ENCODE peak calls at places on chromosome X, in ten cellular contexts. W is HL-60; N is brain microvascular endothelial cell; B is OCI-LY7; I is BE2C; F is WTC11; Y is fibroblast of mammary gland; X is GM13977; A is AG09309; V is CD4-positive, alpha-beta T cell. P is an unnamed sample.

GRCh38 chrX:40175416-40176255 is 77.9 kb upstream of the BCOR start:
- DNase-seq in A (no peak), V (peak), N (no peak), X (peak), Y (peak), I (peak), W (peak), F (peak), B (peak), P (peak)

GRCh38 chrX:107826286-107827136 is 845 bp downstream of the MID2 start:
- DNase-seq in B (no peak), Y (peak), X (peak), A (no peak), N (peak), I (peak), V (no peak), F (peak), W (no peak), P (peak)

GRCh38 chrX:39725928-39726619 is 371.7 kb downstream of the BCOR start:
- DNase-seq in W (peak), X (no peak), F (no peak), A (peak), V (no peak), N (peak), Y (peak), B (no peak), I (no peak), P (no peak)

GRCh38 chrX:119236599-119237525 is 777 bp downstream of the PGRMC1 start:
- DNase-seq in B (peak), V (peak), N (peak), X (no peak), A (no peak), F (peak), Y (peak), W (no peak), I (peak), P (no peak)

GRCh38 chrX:49230500-49231232 is 2.5 kb downstream of the CACNA1F start:
- DNase-seq in Y (peak), F (peak), B (no peak), A (no peak), I (no peak), N (no peak), V (peak), W (no peak), X (peak), P (peak)

GRCh38 chrX:18368402-18368801 is 13.9 kb upstream of the SCML2 start:
- DNase-seq in W (no peak), B (no peak), N (no peak), Y (no peak), X (no peak), A (no peak), F (no peak), V (no peak), I (no peak), P (no peak)

GRCh38 chrX:153901753-153902140 is 2.7 kb upstream of the AVPR2 start:
- DNase-seq in N (no peak), W (no peak), I (no peak), X (no peak), A (no peak), F (no peak), Y (no peak), B (no peak), V (no peak), P (no peak)

GRCh38 chrX:40474205-40474626 is 106.6 kb upstream of the ATP6AP2 start:
- DNase-seq in V (no peak), I (peak), Y (no peak), X (no peak), N (no peak), W (no peak), F (peak), A (no peak), B (no peak), P (no peak)

GRCh38 chrX:72255445-72255844 is 16.6 kb upstream of the ERCC6L start:
- DNase-seq in I (no peak), F (peak), N (no peak), Y (no peak), X (no peak), B (no peak), W (no peak), A (no peak), V (no peak), P (no peak)

GRCh38 chrX:44036336-44036735 is 63.1 kb upstream of the NDP start:
- DNase-seq in I (no peak), N (peak), A (no peak), X (no peak), B (no peak), V (no peak), W (no peak), Y (peak), F (no peak), P (no peak)

GRCh38 chrX:112841114-112841819 is 636 bp upstream of the AMOT start:
- DNase-seq in V (peak), B (peak), F (peak), W (peak), Y (peak), X (peak), N (peak), I (peak), A (peak), P (peak)

GRCh38 chrX:7730071-7730470 is 112.9 kb upstream of the VCX start:
- DNase-seq in F (no peak), I (no peak), V (no peak), X (no peak), N (no peak), A (no peak), B (no peak), Y (peak), W (no peak), P (no peak)

GRCh38 chrX:22135171-22135711 is 103.1 kb downstream of the PHEX start:
- DNase-seq in A (no peak), I (peak), X (no peak), Y (peak), W (no peak), N (peak), B (no peak), F (no peak), V (no peak), P (no peak)

GRCh38 chrX:96435636-96436035 is 249.0 kb upstream of the DIAPH2 start:
- DNase-seq in Y (peak), X (no peak), A (no peak), W (no peak), N (peak), B (no peak), I (no peak), V (no peak), F (no peak), P (no peak)

GRCh38 chrX:109934434-109934833 is 68.5 kb upstream of the TMEM164 start:
- DNase-seq in V (no peak), I (no peak), Y (peak), N (no peak), A (no peak), X (no peak), W (no peak), B (no peak), F (no peak), P (no peak)

GRCh38 chrX:13266641-13267420 is 53.0 kb downstream of the ATXN3L start:
- DNase-seq in I (no peak), X (no peak), W (no peak), F (no peak), N (no peak), B (no peak), V (no peak), Y (peak), A (no peak), P (no peak)

GRCh38 chrX:131633285-131633917 is 89.5 kb downstream of the OR13H1 start:
- DNase-seq in B (peak), X (peak), N (peak), I (peak), W (no peak), F (peak), A (peak), Y (peak), V (peak), P (peak)

GRCh38 chrX:117538441-117539418 is 577.9 kb downstream of the KLHL13 start:
- DNase-seq in F (no peak), B (no peak), N (no peak), I (peak), V (no peak), X (no peak), Y (no peak), A (no peak), W (no peak), P (no peak)

GRCh38 chrX:55342533-55343501 is 78.1 kb upstream of the PAGE3 start:
- DNase-seq in X (peak), V (peak), W (no peak), N (no peak), I (peak), Y (peak), B (peak), F (peak), A (no peak), P (peak)

GRCh38 chrX:15233416-15234015 is 36.4 kb downstream of the ASB9 start:
- DNase-seq in B (no peak), N (no peak), W (no peak), V (no peak), A (no peak), I (no peak), F (no peak), X (no peak), Y (peak), P (no peak)

GRCh38 chrX:111822191-111822590 is 53.8 kb upstream of the TRPC5OS start:
- DNase-seq in N (no peak), W (no peak), I (no peak), F (no peak), X (no peak), V (no peak), B (no peak), A (no peak), Y (no peak), P (no peak)

GRCh38 chrX:111823703-111824102 is 52.3 kb upstream of the TRPC5OS start:
- DNase-seq in A (no peak), F (no peak), Y (no peak), B (no peak), N (no peak), X (no peak), W (no peak), I (no peak), V (no peak), P (no peak)

GRCh38 chrX:111823068-111823467 is 52.9 kb upstream of the TRPC5OS start:
- DNase-seq in W (no peak), V (no peak), N (peak), I (peak), A (no peak), X (peak), Y (no peak), F (peak), B (no peak), P (peak)
- TF ChIP-seq CTCF in W (no peak), V (no peak), N (peak), I (peak), A (peak), X (peak), Y (peak), F (peak), B (peak), P (no peak)

DNA sequence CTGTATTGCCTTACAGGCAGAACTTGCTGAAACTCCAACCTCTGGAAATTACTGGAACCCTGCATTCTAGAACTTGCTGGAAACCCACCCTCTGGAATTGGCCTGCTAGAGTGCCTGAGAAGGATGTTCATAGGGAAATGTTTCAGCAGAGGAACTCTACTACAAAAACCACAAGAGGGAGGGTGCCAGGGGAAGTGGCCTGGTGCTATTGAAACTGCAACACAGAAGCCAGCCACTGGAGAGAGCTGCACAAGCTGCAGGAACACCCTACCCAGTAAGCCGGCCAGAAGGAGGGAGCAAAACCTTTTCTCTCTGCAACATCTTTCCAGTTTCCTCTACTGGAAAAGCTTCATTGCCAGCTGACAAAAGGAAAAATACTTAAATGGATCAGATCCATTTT is 2.5 kb upstream of the BRWD3 start:
- DNase-seq in X (no peak), V (peak), A (no peak), Y (no peak), B (peak), F (peak), W (no peak), I (peak), N (peak), P (peak)
- TF ChIP-seq CTCF in X (no peak), V (no peak), A (no peak), Y (peak), B (peak), F (no peak), W (peak), I (peak), N (peak), P (no peak)

GRCh38 chrX:122092978-122093377 is 1045.6 kb downstream of the GLUD2 start:
- DNase-seq in X (no peak), F (no peak), V (no peak), I (no peak), N (no peak), B (no peak), A (no peak), W (no peak), Y (no peak), P (no peak)
- TF ChIP-seq CTCF in X (no peak), F (peak), V (no peak), I (no peak), N (no peak), B (no peak), A (no peak), W (no peak), Y (peak), P (no peak)

GRCh38 chrX:103747199-103747598 is 29.4 kb upstream of the PLP1 start:
- DNase-seq in A (no peak), I (no peak), Y (no peak), F (no peak), X (no peak), N (no peak), V (no peak), W (no peak), B (no peak), P (no peak)

GRCh38 chrX:103742339-103742738 is 31.6 kb downstream of the TMEM31 start:
- DNase-seq in W (no peak), V (no peak), N (no peak), B (no peak), I (no peak), A (no peak), Y (no peak), F (no peak), X (no peak), P (no peak)

DNA sequence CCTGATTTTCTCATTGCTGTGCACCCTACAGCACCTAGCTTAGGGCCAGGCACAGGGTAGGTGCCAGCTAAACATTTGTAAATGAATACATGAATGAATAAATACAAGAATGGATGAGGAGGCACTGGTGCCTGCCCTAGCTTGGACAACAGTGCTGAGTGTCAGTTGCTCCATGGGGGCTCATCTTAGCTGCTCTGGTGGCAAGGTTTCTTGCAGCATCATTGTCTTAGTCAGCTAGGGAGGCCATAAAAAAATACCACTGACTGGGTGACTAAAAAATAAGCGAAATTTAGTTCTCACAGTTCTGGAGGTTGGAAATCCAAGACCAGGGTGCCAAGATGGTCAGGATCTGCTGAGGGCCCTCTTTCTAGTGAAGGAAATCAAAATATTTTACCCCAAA is 31.2 kb downstream of the TMEM31 start:
- DNase-seq in F (no peak), W (no peak), V (no peak), N (no peak), X (no peak), Y (no peak), A (no peak), B (no peak), I (no peak), P (no peak)
- TF ChIP-seq CTCF in F (no peak), W (no peak), V (no peak), N (no peak), X (no peak), Y (no peak), A (no peak), B (no peak), I (no peak), P (no peak)

P was measured in GM20000.